ENCODE peak calls at places on chromosomes 4 and X, in nine cellular contexts. S is AML-193; H is renal cortical epithelial cell; F is mesendoderm; I is NCI-H2081; N is stimulated activated CD4-positive, alpha-beta T cell treated with anti-CD3 and anti-CD28 coated beads, Interleukin-15, amount 100 ng/mL, for 1 hour; E is upper lobe of right lung; G is hippocampal formation; U is HL-60. W is an unnamed sample.

GRCh38 chrX:26873736-26874135 is 589.4 kb downstream of the PPP4R3C start:
- DNase-seq in I (no peak), H (no peak), N (no peak), S (no peak), U (no peak), G (no peak), F (no peak), E (no peak), W (no peak)

GRCh38 chr4:102564399-102564921 is 63.3 kb downstream of the NFKB1 start:
- DNase-seq in E (no peak), H (peak), I (no peak), F (no peak), U (no peak), S (no peak), N (no peak), G (no peak), W (no peak)

GRCh38 chrX:55867254-55867653 is 149.7 kb downstream of the RRAGB start:
- DNase-seq in I (no peak), N (no peak), H (peak), F (no peak), G (no peak), E (no peak), S (no peak), U (no peak), W (no peak)

GRCh38 chr4:54067163-54067562 is 2.8 kb upstream of the CHIC2 start:
- DNase-seq in N (no peak), F (no peak), I (no peak), U (no peak), E (no peak), H (peak), G (no peak), S (no peak), W (no peak)

GRCh38 chr4:8583655-8584025 is 3.4 kb downstream of the GPR78 start:
- DNase-seq in I (no peak), F (no peak), N (no peak), H (no peak), U (no peak), G (no peak), E (peak), S (no peak), W (peak)

GRCh38 chr4:184684491-184685189 is 35.1 kb downstream of the PRIMPOL start:
- DNase-seq in F (peak), N (no peak), U (peak), G (no peak), E (no peak), H (no peak), S (peak), I (no peak), W (no peak)

GRCh38 chr4:151540728-151541437 is 131.9 kb downstream of the FHIP1A start:
- DNase-seq in H (peak), U (no peak), N (no peak), F (no peak), I (peak), G (no peak), S (no peak), E (no peak), W (no peak)

GRCh38 chr4:152831416-152831815 is 51.7 kb downstream of the ARFIP1 start:
- DNase-seq in S (no peak), I (no peak), U (no peak), N (no peak), F (no peak), G (no peak), H (no peak), E (no peak), W (no peak)

GRCh38 chr4:179695175-179695574 is 2252.9 kb upstream of the AGA start:
- DNase-seq in S (no peak), U (no peak), N (no peak), F (no peak), E (no peak), H (no peak), G (no peak), I (no peak), W (no peak)

GRCh38 chr4:53494851-53495250 is 96.4 kb downstream of the LNX1 start:
- DNase-seq in U (no peak), E (no peak), F (no peak), I (no peak), H (no peak), S (no peak), G (no peak), N (no peak), W (no peak)

GRCh38 chr4:89486042-89486441 is 178.4 kb upstream of the GPRIN3 start:
- DNase-seq in E (no peak), G (peak), F (peak), U (no peak), I (no peak), N (no peak), S (no peak), H (peak), W (no peak)

W was measured in sciatic nerve.